ENCODE peak calls at places on chromosomes 1 and 21, in nine cellular contexts. Q is BJ; A is amygdala; N is CD4-positive, alpha-beta memory T cell; L is activated T-cell treated with anti-CD3 and anti-CD28 coated beads for 1 hour; H is sciatic nerve; D is AG09319; T is NCI-H1694; I is nephron progenitor cell. V is an unnamed sample.

GRCh38 chr1:183942933-183943693 is 94.4 kb downstream of the COLGALT2 start:
- DNase-seq in Q (peak; percentile 29), A (no peak), N (no peak), L (no peak), H (no peak), D (peak; percentile 83), T (no peak), I (peak; percentile 29), V (peak; percentile 60)

GRCh38 chr1:39348278-39348677 is 143.2 kb upstream of the BMP8A start:
- DNase-seq in Q (no peak), A (no peak), N (no peak), L (no peak), H (no peak), D (no peak), T (no peak), I (no peak), V (no peak)

GRCh38 chr1:239985044-239985443 is 106.6 kb upstream of the FMN2 start:
- DNase-seq in Q (no peak), A (no peak), N (no peak), L (no peak), H (no peak), D (no peak), T (no peak), I (no peak), V (no peak)

GRCh38 chr1:227734546-227734857 is 600 bp downstream of the JMJD4 start:
- DNase-seq in Q (no peak), A (no peak), N (peak; percentile 16), L (no peak), H (no peak), D (no peak), T (no peak), I (no peak), V (no peak)

GRCh38 chr1:111990026-111990877 is 784 bp upstream of the KCND3 start:
- DNase-seq in Q (no peak), A (no peak), N (no peak), L (no peak), H (peak; percentile 63), D (no peak), T (no peak), I (no peak), V (no peak)

GRCh38 chr1:228725178-228725577 is 10.1 kb upstream of the RHOU start:
- DNase-seq in Q (no peak), A (no peak), N (no peak), L (no peak), H (no peak), D (no peak), T (no peak), I (no peak), V (no peak)

GRCh38 chr1:233613252-233614172 is at the start of gene KCNK1:
- DNase-seq in Q (peak; percentile 75), A (no peak), N (no peak), L (no peak), H (peak; percentile 74), D (peak; percentile 70), T (no peak), I (peak; percentile 76), V (peak; percentile 67)

GRCh38 chr21:43300496-43301423 is 126.2 kb downstream of the SIK1 start:
- DNase-seq in Q (no peak), A (no peak), N (no peak), L (no peak), H (peak; percentile 80), D (no peak), T (no peak), I (peak; percentile 50), V (no peak)

GRCh38 chr21:25298512-25299491 is 308.5 kb downstream of the MRPL39 start:
- DNase-seq in Q (no peak), A (no peak), N (no peak), L (no peak), H (no peak), D (no peak), T (no peak), I (no peak), V (no peak)

GRCh38 chr1:154845879-154846278 is 24.2 kb downstream of the KCNN3 start:
- DNase-seq in Q (no peak), A (no peak), N (no peak), L (no peak), H (no peak), D (no peak), T (no peak), I (no peak), V (no peak)

V was measured in GM04504.